ENCODE peak calls at places on chromosomes 3 and 15, in ten cellular contexts. W is H9, R is mammary epithelial cell, Z is IMR-90, O is NT2/D1, T is ACHN, X is head of caudate nucleus, A is hepatic stellate cell, V is RWPE1, K is HEK293T. U is an unnamed sample.

GRCh38 chr3:42799376-42799775 is 4.9 kb downstream of the HIGD1A start:
- DNase-seq in W (no peak), R (no peak), Z (no peak), O (no peak), T (no peak), X (no peak), A (no peak), V (no peak), K (no peak), U (no peak)

GRCh38 chr15:73244333-73244732 is 124.4 kb downstream of the HCN4 start:
- DNase-seq in W (peak), R (peak), Z (no peak), O (peak), T (peak), X (no peak), A (no peak), V (no peak), K (peak), U (no peak)

GRCh38 chr3:127053450-127053849 is 70.5 kb downstream of the PLXNA1 start:
- DNase-seq in W (no peak), R (no peak), Z (no peak), O (no peak), T (no peak), X (peak), A (no peak), V (no peak), K (no peak), U (no peak)

GRCh38 chr3:185851959-185852358 is 27.1 kb upstream of the IGF2BP2 start:
- DNase-seq in W (no peak), R (no peak), Z (no peak), O (no peak), T (no peak), X (no peak), A (no peak), V (no peak), K (no peak), U (no peak)

GRCh38 chr15:89175617-89176191 is 45.7 kb downstream of the RLBP1 start:
- DNase-seq in W (no peak), R (no peak), Z (no peak), O (no peak), T (no peak), X (no peak), A (no peak), V (no peak), K (no peak), U (no peak)

GRCh38 chr3:385151-385550 is 188.6 kb downstream of the CHL1 start:
- DNase-seq in W (no peak), R (peak), Z (peak), O (no peak), T (peak), X (no peak), A (no peak), V (no peak), K (no peak), U (peak)

GRCh38 chr3:188421151-188421821 is 267.3 kb downstream of the LPP start:
- DNase-seq in W (no peak), R (peak), Z (peak), O (no peak), T (peak), X (no peak), A (peak), V (peak), K (no peak), U (peak)

GRCh38 chr15:40235201-40235890 is 3.5 kb upstream of the PAK6 start:
- DNase-seq in W (no peak), R (no peak), Z (no peak), O (no peak), T (no peak), X (no peak), A (no peak), V (no peak), K (no peak), U (no peak)

GRCh38 chr3:69082805-69083204 is 1.9 kb upstream of the ARL6IP5 start:
- DNase-seq in W (no peak), R (peak), Z (peak), O (no peak), T (peak), X (no peak), A (peak), V (peak), K (no peak), U (peak)

GRCh38 chr3:49012441-49013017 is 5.3 kb downstream of the WDR6 start:
- DNase-seq in W (no peak), R (no peak), Z (no peak), O (no peak), T (no peak), X (no peak), A (no peak), V (no peak), K (no peak), U (no peak)

GRCh38 chr3:37973250-37974054 is 17.1 kb upstream of the VILL start:
- DNase-seq in W (no peak), R (no peak), Z (peak), O (no peak), T (no peak), X (no peak), A (no peak), V (no peak), K (no peak), U (no peak)

GRCh38 chr15:69766156-69766555 is 313.5 kb downstream of the RPLP1 start:
- DNase-seq in W (no peak), R (peak), Z (no peak), O (no peak), T (no peak), X (no peak), A (no peak), V (no peak), K (no peak), U (no peak)

GRCh38 chr3:177642482-177643163 is 445.3 kb upstream of the TBL1XR1 start:
- DNase-seq in W (no peak), R (no peak), Z (no peak), O (no peak), T (no peak), X (peak), A (no peak), V (no peak), K (no peak), U (no peak)

GRCh38 chr3:64272271-64272670 is 47.0 kb upstream of the PRICKLE2 start:
- DNase-seq in W (no peak), R (no peak), Z (no peak), O (no peak), T (no peak), X (no peak), A (no peak), V (no peak), K (no peak), U (no peak)

GRCh38 chr3:53056442-53056841 is 10.6 kb upstream of the SFMBT1 start:
- DNase-seq in W (no peak), R (no peak), Z (peak), O (no peak), T (peak), X (no peak), A (no peak), V (no peak), K (peak), U (no peak)

GRCh38 chr3:17151598-17152373 is 267.0 kb downstream of the PLCL2 start:
- DNase-seq in W (no peak), R (no peak), Z (no peak), O (no peak), T (no peak), X (peak), A (no peak), V (no peak), K (no peak), U (peak)

GRCh38 chr3:143972495-143973351 is 1.1 kb downstream of the DIPK2A start:
- DNase-seq in W (peak), R (peak), Z (peak), O (peak), T (peak), X (peak), A (peak), V (peak), K (peak), U (peak)

GRCh38 chr3:13258986-13259514 is 161.1 kb downstream of the NUP210 start:
- DNase-seq in W (no peak), R (no peak), Z (no peak), O (no peak), T (no peak), X (no peak), A (no peak), V (no peak), K (no peak), U (no peak)